ENCODE peak calls at places on chromosomes 12 and 14, in ten cellular contexts. V is NB4; T is GM20000; F is left colon; X is suprapubic skin; B is H4; A is activated CD4-positive, alpha-beta memory T cell treated with anti-CD3 and anti-CD28 coated beads, Interleukin-2, amount 10 ng/mL, durations not matched to agents 7 days and 5 days; W is ovary; Q is hypothalamus; O is mesendoderm. N is an unnamed sample.
A peak's percentile ranks its signal among the peaks of the same experiment; 100 is the strongest.

GRCh38 chr14:99660794-99661193 is 15.9 kb downstream of the HHIPL1 start:
- DNase-seq in V (peak; percentile 76), O (peak; percentile 65), Q (no peak), A (no peak), T (no peak), B (no peak), F (no peak), W (no peak), X (no peak), N (no peak)

GRCh38 chr14:89444044-89444443 is 27.0 kb upstream of the FOXN3 start:
- DNase-seq in O (no peak), W (no peak), Q (no peak), V (no peak), B (no peak), A (no peak), F (no peak), T (peak; percentile 25), X (no peak), N (no peak)

GRCh38 chr14:68986225-68986624 is 7.1 kb upstream of the ACTN1 start:
- DNase-seq in F (no peak), W (no peak), B (no peak), X (no peak), O (no peak), Q (no peak), T (no peak), A (no peak), V (no peak), N (no peak)

GRCh38 chr14:64910847-64911495 is 3.3 kb upstream of the CHURC1 start:
- DNase-seq in T (no peak), A (no peak), X (no peak), W (no peak), V (peak; percentile 33), B (peak; percentile 14), F (no peak), Q (no peak), O (peak; percentile 35), N (peak; percentile 32)

GRCh38 chr12:64825143-64826011 is 930 bp downstream of the TBC1D30 start:
- DNase-seq in V (no peak), W (no peak), X (no peak), O (peak; percentile 13), B (no peak), A (no peak), Q (no peak), T (peak; percentile 34), F (no peak), N (peak; percentile 83)

GRCh38 chr14:29937116-29937515 is 9.5 kb upstream of the PRKD1 start:
- DNase-seq in O (peak; percentile 84), B (no peak), F (no peak), W (no peak), X (no peak), A (no peak), V (no peak), T (no peak), Q (no peak), N (peak; percentile 26)

GRCh38 chr12:110382683-110383082 is 20.8 kb downstream of the ANAPC7 start:
- DNase-seq in F (no peak), X (no peak), Q (no peak), A (peak; percentile 22), W (no peak), V (no peak), T (no peak), B (no peak), O (no peak), N (no peak)

GRCh38 chr12:122130150-122130549 is 43.9 kb downstream of the IL31 start:
- DNase-seq in F (no peak), Q (no peak), A (no peak), T (no peak), V (no peak), W (no peak), O (no peak), X (no peak), B (no peak), N (no peak)

GRCh38 chr12:113228394-113229028 is 7.2 kb downstream of the TPCN1 start:
- DNase-seq in T (no peak), W (no peak), X (no peak), B (no peak), O (no peak), A (no peak), Q (no peak), F (no peak), V (no peak), N (no peak)

GRCh38 chr12:552466-552865 is 92.7 kb downstream of the B4GALNT3 start:
- DNase-seq in V (no peak), Q (no peak), X (no peak), B (no peak), F (no peak), O (no peak), A (no peak), W (no peak), T (no peak), N (no peak)

GRCh38 chr14:53214384-53214783 is 61.3 kb upstream of the DDHD1 start:
- DNase-seq in O (no peak), T (no peak), V (no peak), F (no peak), A (no peak), Q (no peak), B (no peak), X (no peak), W (peak; percentile 22), N (no peak)

GRCh38 chr14:44962573-44963528 is 861 bp downstream of the TOGARAM1 start:
- DNase-seq in B (peak; percentile 5), W (peak; percentile 59), O (peak; percentile 41), V (peak; percentile 64), T (no peak), F (peak; percentile 66), Q (no peak), X (peak; percentile 85), A (no peak), N (peak; percentile 23)

GRCh38 chr12:67394600-67394999 is 125.4 kb downstream of the CAND1 start:
- DNase-seq in F (no peak), V (no peak), B (no peak), O (peak; percentile 8), A (no peak), X (no peak), T (no peak), Q (no peak), W (peak; percentile 23), N (no peak)